ENCODE peak calls at places on chromosomes 11 and 22, in eight cellular contexts. N is fibroblast of the conjunctiva; K is RPMI8226; B is naive thymus-derived CD8-positive, alpha-beta T cell; X is stimulated activated CD4-positive, alpha-beta T cell treated with anti-CD3 and anti-CD28 coated beads, Interleukin-2, amount 100 ng/mL, for 48 hours; P is activated T-helper 1 cell treated with Interleukin-2 at 50 U/mL for 16 hours; U is NCI-H1105; L is EH. F is an unnamed sample.

GRCh38 chr22:41501209-41501608 is 32.3 kb downstream of the ACO2 start:
- DNase-seq in P (no peak), N (no peak), B (no peak), L (peak; percentile 50), K (peak; percentile 46), U (no peak), X (no peak), F (no peak)

GRCh38 chr11:103546236-103546635 is 437.0 kb downstream of the DYNC2H1 start:
- DNase-seq in K (no peak), X (no peak), P (no peak), U (peak; percentile 11), B (no peak), L (peak; percentile 54), N (no peak), F (no peak)

GRCh38 chr11:16902182-16902581 is 112.0 kb downstream of the PLEKHA7 start:
- DNase-seq in L (no peak), U (no peak), X (peak; percentile 28), N (no peak), K (no peak), B (no peak), P (no peak), F (no peak)

GRCh38 chr11:91926967-91927366 is 297.7 kb upstream of the FAT3 start:
- DNase-seq in N (peak; percentile 12), X (no peak), P (no peak), L (no peak), K (no peak), U (no peak), B (no peak), F (no peak)

GRCh38 chr11:123168955-123169484 is 26.0 kb downstream of the CLMP start:
- DNase-seq in U (no peak), L (no peak), K (no peak), B (no peak), P (no peak), X (no peak), N (no peak), F (no peak)

GRCh38 chr22:37059876-37060449 is 8.4 kb downstream of the KCTD17 start:
- DNase-seq in X (no peak), K (no peak), U (no peak), P (no peak), N (no peak), L (no peak), B (no peak), F (no peak)

GRCh38 chr11:108679045-108679444 is 14.2 kb downstream of the DDX10 start:
- DNase-seq in K (no peak), X (no peak), N (no peak), B (no peak), P (no peak), U (no peak), L (no peak), F (no peak)

GRCh38 chr22:46329616-46330015 is 5.9 kb upstream of the TRMU start:
- DNase-seq in P (no peak), B (no peak), K (no peak), L (no peak), N (no peak), U (no peak), X (no peak), F (no peak)

GRCh38 chr11:11230802-11231562 is 122.1 kb downstream of the CSNK2A3 start:
- DNase-seq in N (no peak), P (no peak), X (peak; percentile 15), L (no peak), B (no peak), U (no peak), K (peak; percentile 41), F (no peak)

GRCh38 chr22:16789860-16790493 is 35.2 kb downstream of the XKR3 start:
- DNase-seq in K (no peak), B (no peak), N (no peak), P (no peak), L (no peak), X (no peak), U (no peak), F (no peak)

GRCh38 chr11:68704887-68705286 is 20.5 kb downstream of the GAL start:
- DNase-seq in N (no peak), U (no peak), K (no peak), L (no peak), X (no peak), B (no peak), P (no peak), F (no peak)

GRCh38 chr11:1179641-1180040 is 21.9 kb downstream of the MUC5AC start:
- DNase-seq in L (no peak), P (no peak), N (no peak), K (no peak), B (no peak), X (no peak), U (no peak), F (no peak)

GRCh38 chr11:118622376-118623290 is 15.2 kb downstream of the PHLDB1 start:
- DNase-seq in U (peak; percentile 96), L (peak; percentile 89), N (no peak), X (no peak), B (no peak), K (peak; percentile 40), P (no peak), F (no peak)

GRCh38 chr11:13141731-13142724 is 132.9 kb downstream of the RASSF10 start:
- DNase-seq in B (no peak), K (no peak), P (no peak), L (no peak), N (no peak), X (no peak), U (no peak), F (no peak)

GRCh38 chr22:21030032-21030431 is 2.3 kb downstream of the SLC7A4 start:
- DNase-seq in X (no peak), P (no peak), B (no peak), K (no peak), L (no peak), N (no peak), U (no peak), F (no peak)

GRCh38 chr11:9249252-9249651 is 15.9 kb downstream of the DENND5A start:
- DNase-seq in X (no peak), N (no peak), P (no peak), U (no peak), L (no peak), K (no peak), B (no peak), F (no peak)

GRCh38 chr11:64849600-64850356 is 5.3 kb upstream of the CDC42BPG start:
- DNase-seq in N (peak; percentile 26), B (no peak), P (no peak), K (no peak), U (no peak), X (no peak), L (peak; percentile 44), F (no peak)

GRCh38 chr11:122253541-122254317 is 137.7 kb upstream of the BLID start:
- DNase-seq in N (peak; percentile 34), K (peak; percentile 21), L (peak; percentile 20), X (no peak), P (no peak), B (no peak), U (no peak), F (no peak)

GRCh38 chr11:68798221-68798813 is 43.4 kb downstream of the CPT1A start:
- DNase-seq in X (peak; percentile 45), L (peak; percentile 25), K (peak; percentile 39), P (peak; percentile 12), B (peak; percentile 45), N (no peak), U (no peak), F (peak; percentile 20)

GRCh38 chr11:89235121-89235520 is 57.4 kb downstream of the TYR start:
- DNase-seq in B (no peak), U (no peak), L (no peak), X (no peak), N (no peak), P (no peak), K (no peak), F (no peak)

GRCh38 chr22:20604776-20605221 is 97.4 kb downstream of the MED15 start:
- DNase-seq in N (no peak), P (no peak), L (no peak), U (no peak), K (no peak), B (no peak), X (no peak), F (no peak)

GRCh38 chr11:126114486-126115252 is 52.0 kb upstream of the CDON start:
- DNase-seq in U (no peak), K (peak; percentile 26), X (no peak), L (no peak), P (no peak), B (no peak), N (no peak), F (no peak)

GRCh38 chr11:116533186-116533825 is 239.5 kb downstream of the BUD13 start:
- DNase-seq in K (no peak), N (no peak), B (no peak), L (no peak), P (no peak), U (no peak), X (no peak), F (no peak)

F was measured in effector memory CD4-positive, alpha-beta T cell.